ENCODE peak calls at places on chromosomes 12 and 14, in six cellular contexts. M is neuronal stem cell, B is H4, V is mesenteric fat pad, I is NCI-H774, W is right lobe of liver. Q is an unnamed sample.

GRCh38 chr12:100942984-100943749 is 148.6 kb downstream of the ANO4 start:
- DNase-seq in I (no peak), B (no peak), M (no peak), W (no peak), V (no peak), Q (no peak)

GRCh38 chr12:61546296-61546695 is 713.9 kb upstream of the USP15 start:
- DNase-seq in M (no peak), V (no peak), W (no peak), B (no peak), I (no peak), Q (no peak)

GRCh38 chr12:96623155-96623554 is 133.8 kb downstream of the CFAP54 start:
- DNase-seq in W (no peak), I (no peak), V (no peak), B (no peak), M (peak), Q (no peak)

GRCh38 chr14:103209054-103209453 is 85.8 kb downstream of the TNFAIP2 start:
- DNase-seq in M (no peak), V (no peak), B (no peak), I (no peak), W (no peak), Q (no peak)

GRCh38 chr12:62844915-62845314 is 90.0 kb downstream of the PPM1H start:
- DNase-seq in B (no peak), M (no peak), W (no peak), V (no peak), I (no peak), Q (no peak)

GRCh38 chr14:97210202-97210601 is 413.0 kb downstream of the VRK1 start:
- DNase-seq in W (no peak), M (no peak), B (no peak), V (no peak), I (no peak), Q (no peak)

GRCh38 chr12:15924956-15925355 is 13.8 kb downstream of the DERA start:
- DNase-seq in M (no peak), V (no peak), B (no peak), I (no peak), W (no peak), Q (no peak)

GRCh38 chr12:94195483-94195882 is 47.1 kb downstream of the PLXNC1 start:
- DNase-seq in I (no peak), V (no peak), W (no peak), M (no peak), B (no peak), Q (no peak)

GRCh38 chr12:1073652-1074051 is 82.6 kb downstream of the ERC1 start:
- DNase-seq in V (no peak), I (no peak), W (no peak), M (no peak), B (no peak), Q (no peak)

GRCh38 chr14:77868552-77869300 is 68.8 kb downstream of the ADCK1 start:
- DNase-seq in M (no peak), B (peak), V (no peak), W (no peak), I (no peak), Q (no peak)

GRCh38 chr14:68468437-68469207 is 324.2 kb downstream of the ZFP36L1 start:
- DNase-seq in M (no peak), W (no peak), B (peak), V (no peak), I (no peak), Q (no peak)

GRCh38 chr14:59159169-59159568 is 29.3 kb upstream of the DAAM1 start:
- DNase-seq in I (no peak), W (no peak), V (no peak), M (no peak), B (peak), Q (no peak)

GRCh38 chr12:127294651-127295205 is 972.2 kb upstream of the TMEM132C start:
- DNase-seq in B (no peak), I (no peak), W (no peak), M (no peak), V (peak), Q (no peak)

GRCh38 chr12:52689936-52690335 is 9.7 kb upstream of the KRT1 start:
- DNase-seq in B (no peak), I (no peak), M (no peak), W (no peak), V (no peak), Q (no peak)

GRCh38 chr14:73289729-73290128 is 52.4 kb downstream of the PAPLN start:
- DNase-seq in W (no peak), I (no peak), M (no peak), V (no peak), B (no peak), Q (no peak)

GRCh38 chr12:10641735-10642500 is 28.5 kb upstream of the MAGOHB start:
- DNase-seq in M (no peak), V (no peak), B (peak), W (no peak), I (no peak), Q (no peak)